ENCODE peak calls at places on chromosomes 6 and 20, in four cellular contexts. D is AG04449; K is Caki2; Q is CD4-positive, alpha-beta memory T cell. X is an unnamed sample.

GRCh38 chr6:13892007-13892640 is 32.6 kb upstream of the RNF182 start:
- DNase-seq in Q (no peak), D (no peak), K (no peak), X (no peak)

GRCh38 chr20:53081916-53082863 is 110.0 kb downstream of the TSHZ2 start:
- DNase-seq in K (peak; percentile 30), D (no peak), Q (no peak), X (no peak)

GRCh38 chr6:70152786-70153185 is 150.1 kb downstream of the COL9A1 start:
- DNase-seq in D (no peak), K (no peak), Q (no peak), X (no peak)

GRCh38 chr20:18679020-18679419 is 91.2 kb downstream of the DTD1 start:
- DNase-seq in D (no peak), Q (no peak), K (peak; percentile 31), X (peak; percentile 21)

GRCh38 chr6:19395316-19395715 is 441.9 kb upstream of the ID4 start:
- DNase-seq in D (no peak), Q (no peak), K (no peak), X (no peak)

GRCh38 chr6:122372647-122373046 is 26.8 kb upstream of the HSF2 start:
- DNase-seq in K (no peak), D (no peak), Q (no peak), X (no peak)

GRCh38 chr6:3304500-3305215 is 45.9 kb downstream of the PSMG4 start:
- DNase-seq in K (no peak), Q (no peak), D (no peak), X (no peak)

GRCh38 chr6:97674802-97675201 is 391.8 kb upstream of the MMS22L start:
- DNase-seq in D (peak; percentile 79), K (no peak), Q (no peak), X (peak; percentile 15)

GRCh38 chr20:56347628-56348305 is 11.0 kb upstream of the FAM210B start:
- DNase-seq in Q (no peak), D (no peak), K (no peak), X (no peak)

GRCh38 chr6:1910621-1911407 is 301.1 kb downstream of the FOXC1 start:
- DNase-seq in D (no peak), Q (no peak), K (no peak), X (no peak)

GRCh38 chr6:156953478-156954146 is 176.4 kb downstream of the ARID1B start:
- DNase-seq in K (peak; percentile 35), D (peak; percentile 94), Q (peak; percentile 76), X (peak; percentile 97)

GRCh38 chr6:41200296-41200900 is 551 bp downstream of the TREML2 start:
- DNase-seq in D (no peak), K (no peak), Q (peak; percentile 68), X (no peak)

GRCh38 chr20:35306931-35307517 is 14.8 kb upstream of the FAM83C start:
- DNase-seq in D (no peak), Q (no peak), K (peak; percentile 66), X (no peak)

GRCh38 chr6:77463308-77463880 is at the start of gene HTR1B:
- DNase-seq in Q (no peak), K (peak; percentile 42), D (no peak), X (no peak)

GRCh38 chr20:44572551-44573500 is 9.6 kb upstream of the PKIG start:
- DNase-seq in Q (no peak), D (peak; percentile 82), K (peak; percentile 33), X (peak; percentile 90)

GRCh38 chr6:34246563-34247391 is 2.0 kb downstream of the SMIM29 start:
- DNase-seq in Q (peak; percentile 56), D (no peak), K (peak; percentile 62), X (no peak)

GRCh38 chr6:1923454-1923853 is 313.7 kb downstream of the FOXC1 start:
- DNase-seq in K (no peak), D (no peak), Q (no peak), X (no peak)

GRCh38 chr6:155117266-155117665 is 122.2 kb downstream of the TIAM2 start:
- DNase-seq in Q (no peak), D (peak; percentile 85), K (peak; percentile 88), X (peak; percentile 89)

GRCh38 chr20:49384437-49385434 is 97.7 kb downstream of the KCNB1 start:
- DNase-seq in K (peak; percentile 13), D (no peak), Q (peak; percentile 50), X (no peak)

GRCh38 chr6:44016131-44016870 is 111.0 kb downstream of the MRPL14 start:
- DNase-seq in D (no peak), Q (no peak), K (no peak), X (no peak)

GRCh38 chr6:43698584-43699349 is 11.2 kb upstream of the MRPS18A start:
- DNase-seq in K (peak; percentile 92), D (no peak), Q (no peak), X (no peak)

GRCh38 chr6:36679043-36679821 is 718 bp downstream of the CDKN1A start:
- DNase-seq in K (peak; percentile 66), D (no peak), Q (peak; percentile 69), X (no peak)

GRCh38 chr6:26215200-26216014 is 128.2 kb downstream of the HFE start:
- DNase-seq in K (peak; percentile 76), D (no peak), Q (peak; percentile 49), X (no peak)

GRCh38 chr20:49724637-49725606 is 11.2 kb upstream of the B4GALT5 start:
- DNase-seq in K (no peak), Q (no peak), D (no peak), X (no peak)

GRCh38 chr6:83252717-83253116 is 59.6 kb downstream of the RWDD2A start:
- DNase-seq in Q (no peak), K (peak; percentile 9), D (peak; percentile 24), X (no peak)

GRCh38 chr6:20409427-20409971 is 7.8 kb downstream of the E2F3 start:
- DNase-seq in K (no peak), Q (no peak), D (no peak), X (no peak)

GRCh38 chr6:156508126-156508525 is 269.1 kb upstream of the ARID1B start:
- DNase-seq in K (no peak), D (no peak), Q (no peak), X (no peak)

GRCh38 chr6:69801225-69801624 is 4.4 kb upstream of the LMBRD1 start:
- DNase-seq in K (no peak), D (no peak), Q (no peak), X (no peak)

GRCh38 chr20:47320990-47321805 is 35.3 kb downstream of the ZMYND8 start:
- DNase-seq in Q (no peak), K (no peak), D (no peak), X (no peak)

GRCh38 chr20:17525650-17526049 is 5.5 kb downstream of the BFSP1 start:
- DNase-seq in K (peak; percentile 37), Q (no peak), D (no peak), X (no peak)

GRCh38 chr6:68008445-68008844 is 626.6 kb upstream of the ADGRB3 start:
- DNase-seq in D (no peak), Q (no peak), K (no peak), X (no peak)

GRCh38 chr6:3919130-3919628 is 70.0 kb downstream of the FAM50B start:
- DNase-seq in Q (no peak), K (peak; percentile 97), D (peak; percentile 46), X (peak; percentile 88)

GRCh38 chr6:13383280-13384163 is 55.2 kb upstream of the TBC1D7 start:
- DNase-seq in K (peak; percentile 74), D (no peak), Q (no peak), X (no peak)

GRCh38 chr20:45944965-45945677 is 10.6 kb downstream of the PCIF1 start:
- DNase-seq in Q (no peak), K (no peak), D (no peak), X (no peak)

GRCh38 chr20:7841967-7842301 is 98.3 kb downstream of the HAO1 start:
- DNase-seq in Q (no peak), D (peak; percentile 61), K (peak; percentile 57), X (peak; percentile 29)

GRCh38 chr6:106477790-106478189 is 117.3 kb downstream of the CRYBG1 start:
- DNase-seq in Q (no peak), K (no peak), D (no peak), X (no peak)

GRCh38 chr6:166554316-166554715 is 32.2 kb downstream of the RAMACL start:
- DNase-seq in D (no peak), Q (no peak), K (no peak), X (no peak)